ENCODE peak calls at places on chromosomes 7 and 10, in nine cellular contexts. V is KG1; N is stimulated activated CD8-positive, alpha-beta memory T cell treated with anti-CD3 and anti-CD28 coated beads, Interleukin-7, amount 100 ng/mL, for 48 hours; D is GM13977; P is IMR-90; Q is naive thymus-derived CD4-positive, alpha-beta T cell; S is GOT3; U is KBM-7; T is astrocyte of the hippocampus. W is an unnamed sample.

GRCh38 chr7:74306737-74307469 is 17.7 kb downstream of the CLIP2 start:
- DNase-seq in V (no peak), N (no peak), D (no peak), P (peak; percentile 85), Q (no peak), S (no peak), U (peak; percentile 40), T (peak; percentile 91), W (peak; percentile 60)

GRCh38 chr7:87152897-87153641 is 816 bp downstream of the DMTF1 start:
- DNase-seq in V (no peak), N (peak; percentile 20), D (peak; percentile 42), P (peak; percentile 17), Q (peak; percentile 18), S (no peak), U (peak; percentile 41), T (peak; percentile 43), W (peak; percentile 5)

GRCh38 chr10:56823849-56824248 is 462.8 kb upstream of the ZWINT start:
- DNase-seq in V (no peak), N (no peak), D (peak; percentile 9), P (no peak), Q (no peak), S (no peak), U (peak; percentile 39), T (no peak), W (no peak)

GRCh38 chr10:124719213-124719851 is 24.8 kb downstream of the FAM53B start:
- DNase-seq in V (peak; percentile 78), N (peak; percentile 63), D (peak; percentile 75), P (peak; percentile 52), Q (peak; percentile 85), S (no peak), U (peak; percentile 69), T (peak; percentile 73), W (peak; percentile 81)

GRCh38 chr7:138885383-138886147 is 87.6 kb upstream of the ATP6V0A4 start:
- DNase-seq in V (no peak), N (no peak), D (no peak), P (no peak), Q (no peak), S (no peak), U (no peak), T (no peak), W (no peak)

GRCh38 chr7:94049615-94050014 is 45.5 kb upstream of the BET1 start:
- DNase-seq in V (no peak), N (no peak), D (no peak), P (no peak), Q (no peak), S (no peak), U (peak; percentile 3), T (no peak), W (no peak)

GRCh38 chr10:61903184-61903990 is 1.9 kb downstream of the ARID5B start:
- DNase-seq in V (peak; percentile 40), N (peak; percentile 73), D (peak; percentile 68), P (peak; percentile 55), Q (peak; percentile 72), S (no peak), U (peak; percentile 74), T (peak; percentile 75), W (peak; percentile 36)

GRCh38 chr10:68135362-68135761 is 26.1 kb downstream of the MYPN start:
- DNase-seq in V (no peak), N (no peak), D (no peak), P (peak; percentile 63), Q (no peak), S (no peak), U (no peak), T (peak; percentile 23), W (peak; percentile 38)

GRCh38 chr10:4771554-4772201 is 54.3 kb upstream of the AKR1E2 start:
- DNase-seq in V (no peak), N (no peak), D (no peak), P (peak; percentile 85), Q (no peak), S (no peak), U (no peak), T (peak; percentile 44), W (peak; percentile 78)

GRCh38 chr7:90579181-90579688 is 16.9 kb upstream of the CDK14 start:
- DNase-seq in V (peak; percentile 53), N (no peak), D (no peak), P (peak; percentile 81), Q (no peak), S (no peak), U (no peak), T (peak; percentile 80), W (peak; percentile 73)

GRCh38 chr10:3497581-3497980 is 287.4 kb downstream of the KLF6 start:
- DNase-seq in V (no peak), N (no peak), D (no peak), P (no peak), Q (no peak), S (no peak), U (no peak), T (no peak), W (no peak)

GRCh38 chr10:104417629-104418292 is 64.1 kb downstream of the CFAP58 start:
- DNase-seq in V (peak; percentile 16), N (no peak), D (no peak), P (no peak), Q (no peak), S (no peak), U (no peak), T (peak; percentile 18), W (no peak)

GRCh38 chr10:81817611-81818160 is 57.3 kb upstream of the NRG3 start:
- DNase-seq in V (no peak), N (no peak), D (no peak), P (no peak), Q (no peak), S (no peak), U (no peak), T (no peak), W (no peak)

GRCh38 chr10:110013615-110014293 is 6.0 kb downstream of the ADD3 start:
- DNase-seq in V (no peak), N (no peak), D (no peak), P (no peak), Q (peak; percentile 53), S (no peak), U (no peak), T (no peak), W (no peak)